ENCODE peak calls at places on chromosomes 4 and X, in seven cellular contexts. A is G401, B is anterior cingulate cortex, G is DMS153, F is lower leg skin, J is AG09309, E is astrocyte of the hippocampus. D is an unnamed sample.
A peak's percentile ranks its signal among the peaks of the same experiment; 100 is the strongest.

GRCh38 chrX:147183161-147183560 is 368.6 kb upstream of the CXorf51A start:
- DNase-seq in G (no peak), E (no peak), J (no peak), F (no peak), A (no peak), B (no peak), D (no peak)

GRCh38 chrX:100207331-100208024 is 202.6 kb downstream of the PCDH19 start:
- DNase-seq in G (no peak), E (peak; percentile 25), B (no peak), J (no peak), F (no peak), A (no peak), D (no peak)

GRCh38 chr4:154076921-154077320 is 288.0 kb upstream of the SFRP2 start:
- DNase-seq in F (no peak), B (no peak), J (no peak), G (no peak), A (no peak), E (peak; percentile 26), D (no peak)

GRCh38 chrX:122582280-122582679 is 601.8 kb upstream of the GRIA3 start:
- DNase-seq in J (peak; percentile 8), E (peak; percentile 4), A (no peak), B (no peak), F (no peak), G (no peak), D (no peak)

GRCh38 chr4:38928886-38929285 is 61.3 kb downstream of the FAM114A1 start:
- DNase-seq in F (no peak), G (no peak), A (no peak), E (no peak), J (no peak), B (no peak), D (no peak)

GRCh38 chr4:54118850-54119589 is 19.1 kb downstream of the GSX2 start:
- DNase-seq in F (no peak), A (no peak), G (no peak), E (peak; percentile 55), B (no peak), J (no peak), D (no peak)

GRCh38 chr4:54554339-54554990 is 103.3 kb upstream of the KIT start:
- DNase-seq in A (no peak), E (no peak), B (no peak), G (no peak), J (no peak), F (no peak), D (no peak)

GRCh38 chr4:26217961-26218676 is 102.7 kb upstream of the RBPJ start:
- DNase-seq in F (no peak), G (no peak), E (no peak), A (peak; percentile 59), B (peak; percentile 42), J (no peak), D (peak; percentile 85)

GRCh38 chr4:177001271-177002175 is 208.8 kb upstream of the VEGFC start:
- DNase-seq in B (no peak), E (no peak), G (no peak), A (no peak), F (no peak), J (no peak), D (no peak)

D was measured in pons.